ENCODE peak calls at places on chromosomes 7 and 10, in seven cellular contexts. T is choroid plexus epithelial cell, P is Calu3, N is NCI-H774, O is NCI-H1694 treated with DMSO at 0.1 percent for 48 hours, R is heart right ventricle, U is NB4. L is an unnamed sample.

GRCh38 chr10:74453151-74453550 is 302.1 kb downstream of the ADK start:
- DNase-seq in O (peak; percentile 1), N (peak; percentile 37), U (no peak), R (no peak), P (no peak), T (no peak), L (no peak)

GRCh38 chr10:77011823-77012566 is 625.6 kb downstream of the KCNMA1 start:
- DNase-seq in U (no peak), N (no peak), T (no peak), O (no peak), P (no peak), R (no peak), L (no peak)

GRCh38 chr10:3104251-3104918 is 37.0 kb downstream of the PFKP start:
- DNase-seq in U (no peak), O (no peak), N (no peak), T (no peak), R (peak; percentile 65), P (no peak), L (no peak)

GRCh38 chr7:110994028-110994967 is 96.6 kb upstream of the LRRN3 start:
- DNase-seq in N (no peak), T (no peak), O (no peak), U (no peak), P (no peak), R (no peak), L (no peak)

GRCh38 chr10:127041561-127041960 is 136.3 kb downstream of the DOCK1 start:
- DNase-seq in T (peak; percentile 86), U (no peak), N (no peak), R (no peak), O (no peak), P (no peak), L (peak; percentile 13)

GRCh38 chr10:86654411-86655172 is at the start of gene OPN4:
- DNase-seq in N (no peak), U (peak; percentile 42), T (no peak), P (no peak), O (no peak), R (no peak), L (peak; percentile 80)

GRCh38 chr10:73590881-73591577 is at the start of gene USP54:
- DNase-seq in N (no peak), P (peak; percentile 53), T (peak; percentile 92), O (no peak), R (no peak), U (peak; percentile 48), L (no peak)

GRCh38 chr10:16367899-16368298 is 68.9 kb upstream of the PTER start:
- DNase-seq in R (no peak), N (no peak), O (no peak), T (no peak), P (no peak), U (no peak), L (no peak)

GRCh38 chr10:118408145-118408544 is 66.0 kb upstream of the FAM204A start:
- DNase-seq in R (no peak), P (no peak), N (no peak), U (no peak), T (no peak), O (peak; percentile 36), L (no peak)

GRCh38 chr7:129859188-129859587 is 93.6 kb downstream of the UBE2H start:
- DNase-seq in T (peak; percentile 75), U (peak; percentile 86), O (no peak), N (no peak), P (no peak), R (no peak), L (no peak)

GRCh38 chr7:105130048-105130447 is 116.0 kb downstream of the KMT2E start:
- DNase-seq in P (no peak), N (no peak), O (no peak), T (no peak), R (no peak), U (no peak), L (no peak)

GRCh38 chr10:131092416-131092815 is 219.1 kb downstream of the TCERG1L start:
- DNase-seq in P (no peak), T (no peak), N (no peak), O (no peak), U (no peak), R (no peak), L (no peak)

GRCh38 chr7:1965579-1966294 is 267.0 kb downstream of the MAD1L1 start:
- DNase-seq in T (no peak), N (no peak), P (no peak), U (no peak), O (no peak), R (peak; percentile 80), L (peak; percentile 10)

GRCh38 chr7:101673951-101674350 is 44.9 kb upstream of the MYL10 start:
- DNase-seq in N (no peak), T (no peak), U (no peak), O (no peak), R (no peak), P (no peak), L (no peak)

GRCh38 chr7:28904539-28905143 is 53.5 kb downstream of the TRIL start:
- DNase-seq in P (no peak), O (no peak), R (no peak), T (peak; percentile 5), N (no peak), U (no peak), L (no peak)

GRCh38 chr10:119643306-119644214 is 7.6 kb upstream of the BAG3 start:
- DNase-seq in N (no peak), T (no peak), U (no peak), P (no peak), O (no peak), R (no peak), L (peak; percentile 44)

GRCh38 chr7:128275651-128276050 is 34.6 kb downstream of the LEP start:
- DNase-seq in U (no peak), O (no peak), N (no peak), T (no peak), R (no peak), P (no peak), L (no peak)

GRCh38 chr7:32846630-32847225 is 44.8 kb downstream of the KBTBD2 start:
- DNase-seq in U (peak; percentile 93), T (peak; percentile 90), R (peak; percentile 91), N (no peak), P (peak; percentile 96), O (peak; percentile 40), L (peak; percentile 92)

GRCh38 chr10:108204528-108205313 is 1040.2 kb upstream of the SORCS1 start:
- DNase-seq in O (peak; percentile 5), U (peak; percentile 56), T (peak; percentile 17), R (no peak), P (no peak), N (peak; percentile 2), L (no peak)

GRCh38 chr7:16099302-16099832 is 322.0 kb downstream of the CRPPA start:
- DNase-seq in U (no peak), O (no peak), R (no peak), P (no peak), T (no peak), N (no peak), L (no peak)

L was measured in adrenal gland.